ENCODE peak calls at places on chromosomes 2 and 18, in five cellular contexts. J is left ventricle myocardium inferior; U is prostate gland; C is neuronal stem cell; S is effector memory CD4-positive, alpha-beta T cell. R is an unnamed sample. For H3K36me3, the result is how much of the 10 kb centered on the place peaks cover.

GRCh38 chr2:181189932-181190331 is 209.5 kb downstream of the UBE2E3 start:
- DNase-seq in C (no peak), U (no peak), J (no peak), S (no peak), R (no peak)

GRCh38 chr2:182863642-182864041 is 2.8 kb downstream of the FRZB start:
- DNase-seq in J (no peak), C (no peak), U (no peak), S (no peak), R (no peak)

GRCh38 chr18:56298935-56299334 is 339.5 kb downstream of the TXNL1 start:
- DNase-seq in S (no peak), U (no peak), C (no peak), J (no peak), R (no peak)

GRCh38 chr2:103817746-103818145 is 1036.2 kb upstream of the POU3F3 start:
- DNase-seq in S (no peak), U (no peak), J (no peak), C (no peak), R (no peak)

GRCh38 chr2:135803276-135803675 is 33.7 kb downstream of the LCT start:
- DNase-seq in S (no peak), J (no peak), U (no peak), C (no peak), R (no peak)

GRCh38 chr2:204012081-204012653 is 75.6 kb downstream of the ICOS start:
- DNase-seq in U (peak), S (no peak), J (no peak), C (no peak), R (no peak)

GRCh38 chr2:158998486-158999248 is 30.2 kb downstream of the TANC1 start:
- DNase-seq in U (no peak), J (no peak), S (no peak), C (no peak), R (no peak)

GRCh38 chr18:37666986-37667385 is 101.4 kb upstream of the CELF4 start:
- DNase-seq in S (no peak), C (no peak), J (no peak), U (no peak), R (no peak)

GRCh38 chr2:26809876-26810577 is 24.2 kb downstream of the CENPA start:
- DNase-seq in J (no peak), U (peak), C (no peak), S (no peak), R (no peak)

GRCh38 chr2:26193578-26194231 is 20.8 kb downstream of the GAREM2 start:
- DNase-seq in C (no peak), J (no peak), S (no peak), U (no peak), R (no peak)

GRCh38 chr18:8685141-8685913 is 20.0 kb upstream of the MTCL1 start:
- DNase-seq in S (no peak), C (no peak), U (peak), J (no peak), R (no peak)

GRCh38 chr2:10075571-10076209 is 4.5 kb downstream of the CYS1 start:
- DNase-seq in J (no peak), U (no peak), C (no peak), S (no peak), R (no peak)

GRCh38 chr2:109266511-109266910 is 137.5 kb downstream of the SH3RF3 start:
- DNase-seq in S (no peak), U (no peak), J (no peak), C (no peak), R (no peak)

GRCh38 chr2:3483227-3483985 is 35.9 kb downstream of the ADI1 start:
- DNase-seq in U (peak), S (no peak), C (no peak), J (peak), R (no peak)

GRCh38 chr2:68907232-68907922 is 36.2 kb upstream of the BMP10 start:
- DNase-seq in U (no peak), S (peak), C (no peak), J (no peak), R (no peak)

GRCh38 chr2:39530423-39530866 is 93.4 kb upstream of the MAP4K3 start:
- DNase-seq in U (no peak), J (no peak), S (no peak), C (no peak), R (no peak)

GRCh38 chr2:133843551-133843950 is 275.3 kb upstream of the NCKAP5 start:
- DNase-seq in S (no peak), C (no peak), U (no peak), J (no peak), R (no peak)

GRCh38 chr2:168237741-168238140 is 9.7 kb downstream of the STK39 start:
- DNase-seq in U (no peak), C (no peak), S (no peak), J (no peak), R (no peak)

GRCh38 chr2:49105506-49105905 is 48.8 kb downstream of the FSHR start:
- DNase-seq in U (no peak), C (no peak), S (no peak), J (no peak), R (no peak)

GRCh38 chr2:241844066-241844728 is 14.5 kb downstream of the PDCD1 start:
- DNase-seq in C (peak), J (peak), S (peak), U (peak), R (no peak)

GRCh38 chr18:25229080-25229479 is 122.9 kb downstream of the ZNF521 start:
- DNase-seq in C (no peak), J (no peak), S (no peak), U (peak), R (no peak)

GRCh38 chr18:43279015-43279758 is 1.9 kb upstream of the SYT4 start:
- DNase-seq in U (no peak), C (peak), J (no peak), S (no peak), R (no peak)

GRCh38 chr2:134457765-134458202 is 203.9 kb downstream of the MGAT5 start:
- DNase-seq in J (no peak), C (no peak), U (no peak), S (no peak), R (no peak)

GRCh38 chr2:165238295-165238694 is 919 bp upstream of the SCN2A start:
- DNase-seq in U (no peak), C (peak), S (no peak), J (no peak), R (no peak)

GRCh38 chr2:199490049-199490448 is 32.3 kb upstream of the SATB2 start:
- DNase-seq in U (no peak), J (no peak), C (no peak), S (no peak), R (no peak)

GRCh38 chr2:208413931-208414330 is 7.3 kb downstream of the PTH2R start:
- DNase-seq in C (no peak), J (no peak), U (no peak), S (no peak), R (no peak)

GRCh38 chr18:59563386-59563785 is 133.8 kb downstream of the CCBE1 start:
- DNase-seq in U (no peak), J (no peak), S (no peak), C (no peak), R (no peak)

GRCh38 chr2:126623000-126623399 is 33.0 kb upstream of the GYPC start:
- DNase-seq in U (no peak), C (no peak), S (no peak), J (no peak), R (no peak)

GRCh38 chr18:76943542-76944339 is 121.4 kb downstream of the ZNF236 start:
- DNase-seq in S (no peak), U (peak), C (no peak), J (no peak), R (no peak)

GRCh38 chr2:95024960-95025405 is 525 bp upstream of the MAL start:
- DNase-seq in U (no peak), S (no peak), C (no peak), J (no peak), R (no peak)

GRCh38 chr2:162244559-162245031 is 1.4 kb upstream of the FAP start:
- DNase-seq in J (no peak), C (no peak), S (no peak), U (no peak), R (peak)

GRCh38 chr2:17815466-17816184 is 635 bp upstream of the MSGN1 start:
- DNase-seq in J (no peak), C (no peak), S (no peak), U (peak), R (no peak)

GRCh38 chr2:240821429-240821778 is 1.4 kb upstream of the KIF1A start:
- DNase-seq in U (no peak), C (no peak), J (no peak), S (no peak), R (no peak)

GRCh38 chr2:73156539-73157124 is 43.9 kb upstream of the RAB11FIP5 start:
- DNase-seq in C (peak), S (peak), U (no peak), J (peak), R (peak)

GRCh38 chr2:145186303-145186702 is 666.4 kb upstream of the ZEB2 start:
- DNase-seq in U (no peak), S (no peak), J (no peak), C (no peak), R (no peak)

GRCh38 chr2:43266692-43267091 is 40.3 kb upstream of the ZFP36L2 start:
- DNase-seq in C (no peak), U (no peak), J (peak), S (no peak), R (peak)

GRCh38 chr2:173929441-173929840 is 35.7 kb downstream of the SP3 start:
- DNase-seq in S (no peak), J (no peak), C (no peak), U (no peak), R (no peak)
- H3K36me3 ChIP-seq in S (under half), J (under half), C (half or more), U (under half), R (under half)

DNA sequence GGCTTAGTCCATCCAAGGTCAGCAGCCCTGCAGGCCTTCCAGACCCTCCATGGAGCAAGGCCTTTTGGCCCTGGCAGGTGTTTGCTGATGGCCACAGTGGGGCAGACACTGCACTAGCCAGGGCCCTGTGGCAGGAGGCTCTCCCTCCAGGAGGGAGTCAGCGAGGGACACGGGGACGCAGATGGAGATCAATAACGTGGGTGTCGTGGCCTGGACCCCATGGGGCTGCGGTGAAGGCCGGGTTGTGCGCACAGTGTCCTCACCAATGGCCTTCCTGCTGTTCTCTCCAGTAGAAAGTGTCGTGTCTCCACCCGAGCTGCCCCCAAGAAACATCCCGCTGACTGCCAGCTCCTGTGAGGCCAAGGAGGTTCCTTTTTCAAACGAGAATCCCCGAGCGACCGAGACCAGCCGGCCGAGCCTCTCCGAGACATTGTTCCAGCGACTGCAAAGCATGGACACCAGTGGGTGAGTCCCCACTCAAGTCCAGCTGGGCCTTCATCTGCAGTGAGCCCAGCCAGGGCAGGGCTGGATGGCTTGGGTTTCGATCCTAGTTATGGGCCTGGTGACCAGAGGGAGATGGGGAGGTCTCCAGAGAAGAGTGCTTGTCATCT is 65.4 kb downstream of the INPP5D start:
- DNase-seq in S (no peak), J (no peak), C (no peak), U (no peak), R (no peak)
- H3K36me3 ChIP-seq in S (half or more), J (under half), C (under half), U (under half), R (under half)

GRCh38 chr18:35247412-35248249 is 6.8 kb downstream of the ZNF397 start:
- DNase-seq in C (no peak), S (no peak), U (no peak), J (no peak), R (no peak)

GRCh38 chr18:35246831-35247230 is 6.0 kb downstream of the ZNF397 start:
- DNase-seq in C (no peak), J (no peak), U (no peak), S (no peak), R (no peak)

GRCh38 chr18:35245719-35246317 is 5.0 kb downstream of the ZNF397 start:
- DNase-seq in C (no peak), S (no peak), U (no peak), J (no peak), R (no peak)

GRCh38 chr18:35244671-35245070 is 3.8 kb downstream of the ZNF397 start:
- DNase-seq in U (no peak), C (no peak), J (no peak), S (no peak), R (no peak)

DNA sequence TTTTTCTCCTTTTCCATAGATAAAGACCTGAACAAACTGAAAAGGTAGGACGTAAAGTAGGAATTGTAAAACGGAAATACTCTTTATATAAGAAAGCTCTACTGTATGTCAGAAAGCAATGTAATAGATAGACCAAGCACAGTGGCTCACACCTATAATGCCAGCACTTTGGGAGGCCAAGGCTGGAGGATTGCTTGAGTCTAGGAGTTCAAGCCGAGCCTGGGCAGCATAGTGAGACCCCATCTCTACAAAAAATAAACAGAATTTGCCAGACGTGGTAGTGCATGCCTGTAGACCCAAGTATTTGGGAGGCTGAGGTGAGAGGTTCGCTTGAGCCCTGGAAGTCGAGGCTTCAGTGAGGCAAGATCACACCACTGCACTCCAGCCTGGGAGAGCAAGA is 7.6 kb downstream of the ZNF397 start:
- DNase-seq in U (no peak), S (no peak), J (no peak), C (no peak), R (no peak)
- H3K36me3 ChIP-seq in U (under half), S (half or more), J (half or more), C (half or more), R (half or more)

DNA sequence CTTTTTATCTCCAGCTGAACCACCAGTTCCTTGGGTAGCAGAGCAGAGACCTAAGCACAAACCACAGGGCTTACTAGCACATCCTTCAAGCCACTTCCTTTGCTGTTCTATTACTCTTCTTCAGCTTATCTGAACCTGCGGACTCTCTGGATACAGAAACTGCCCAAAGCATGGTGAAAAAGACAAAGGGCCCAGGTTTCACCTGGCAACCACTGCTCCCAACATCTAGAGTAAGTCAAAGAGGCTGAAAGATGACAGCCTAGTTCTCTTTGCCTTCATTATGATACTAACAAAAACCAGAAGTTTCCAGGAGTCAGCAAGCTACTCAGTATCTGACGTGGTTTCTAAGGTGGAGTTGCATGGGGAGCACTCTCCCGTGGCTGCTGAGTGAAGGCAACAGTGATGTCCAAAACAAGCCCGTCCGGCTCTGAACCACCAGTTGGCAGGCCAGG is 43.4 kb downstream of the KANSL3 start:
- DNase-seq in U (no peak), S (no peak), C (no peak), J (no peak), R (no peak)
- H3K36me3 ChIP-seq in U (under half), S (under half), C (half or more), J (half or more), R (half or more)

GRCh38 chr2:224875153-224875552 is 159.0 kb upstream of the CCDC195 start:
- DNase-seq in C (no peak), S (no peak), U (no peak), J (no peak), R (no peak)
- H3K36me3 ChIP-seq in C (under half), S (half or more), U (under half), J (under half), R (under half)

R was measured in right atrium auricular region.